ENCODE peak calls at places on chromosomes 12 and 14, in seven cellular contexts. One of them, this sample, is unnamed.
A peak's percentile ranks its signal among the peaks of the same experiment; 100 is the strongest.

GRCh38 chr12:68871899-68872298 is 61.1 kb downstream of the CPM start:
- DNase-seq in DMS153: no peak
- DNase-seq in GM10248: peak; percentile 27
- DNase-seq in LoVo: no peak
- DNase-seq in type B pancreatic cell: no peak
- DNase-seq in right cardiac atrium: no peak
- DNase-seq in GM19239: no peak
- DNase-seq in this sample: no peak

GRCh38 chr12:61870658-61871559 is 389.3 kb upstream of the USP15 start:
- DNase-seq in DMS153: no peak
- DNase-seq in GM10248: no peak
- DNase-seq in LoVo: no peak
- DNase-seq in type B pancreatic cell: no peak
- DNase-seq in right cardiac atrium: no peak
- DNase-seq in GM19239: no peak
- DNase-seq in this sample: no peak

GRCh38 chr12:122730215-122731014 is at the start of gene HCAR1:
- DNase-seq in DMS153: no peak
- DNase-seq in GM10248: no peak
- DNase-seq in LoVo: no peak
- DNase-seq in type B pancreatic cell: no peak
- DNase-seq in right cardiac atrium: no peak
- DNase-seq in GM19239: no peak
- DNase-seq in this sample: no peak

GRCh38 chr12:58443273-58443980 is 476.9 kb downstream of the LRIG3 start:
- DNase-seq in DMS153: no peak
- DNase-seq in GM10248: no peak
- DNase-seq in LoVo: peak; percentile 31
- DNase-seq in type B pancreatic cell: no peak
- DNase-seq in right cardiac atrium: no peak
- DNase-seq in GM19239: no peak
- DNase-seq in this sample: no peak

GRCh38 chr12:51419473-51420228 is 5.0 kb upstream of the SLC4A8 start:
- DNase-seq in DMS153: peak; percentile 82
- DNase-seq in GM10248: no peak
- DNase-seq in LoVo: no peak
- DNase-seq in type B pancreatic cell: no peak
- DNase-seq in right cardiac atrium: no peak
- DNase-seq in GM19239: no peak
- DNase-seq in this sample: no peak

GRCh38 chr12:123253606-123254459 is 17.8 kb downstream of the CDK2AP1 start:
- DNase-seq in DMS153: no peak
- DNase-seq in GM10248: no peak
- DNase-seq in LoVo: no peak
- DNase-seq in type B pancreatic cell: no peak
- DNase-seq in right cardiac atrium: peak; percentile 80
- DNase-seq in GM19239: no peak
- DNase-seq in this sample: no peak

GRCh38 chr12:51773145-51773869 is 75.2 kb downstream of the FIGNL2 start:
- DNase-seq in DMS153: no peak
- DNase-seq in GM10248: no peak
- DNase-seq in LoVo: peak; percentile 26
- DNase-seq in type B pancreatic cell: no peak
- DNase-seq in right cardiac atrium: no peak
- DNase-seq in GM19239: no peak
- DNase-seq in this sample: no peak

GRCh38 chr12:460301-461230 is 827 bp downstream of the B4GALNT3 start:
- DNase-seq in DMS153: no peak
- DNase-seq in GM10248: peak; percentile 50
- DNase-seq in LoVo: no peak
- DNase-seq in type B pancreatic cell: no peak
- DNase-seq in right cardiac atrium: peak; percentile 78
- DNase-seq in GM19239: peak; percentile 63
- DNase-seq in this sample: no peak

GRCh38 chr12:40525054-40525453 is 167.2 kb upstream of the CNTN1 start:
- DNase-seq in DMS153: no peak
- DNase-seq in GM10248: no peak
- DNase-seq in LoVo: no peak
- DNase-seq in type B pancreatic cell: no peak
- DNase-seq in right cardiac atrium: no peak
- DNase-seq in GM19239: no peak
- DNase-seq in this sample: no peak

GRCh38 chr14:72013606-72014129 is 81.4 kb downstream of the RGS6 start:
- DNase-seq in DMS153: no peak
- DNase-seq in GM10248: no peak
- DNase-seq in LoVo: no peak
- DNase-seq in type B pancreatic cell: no peak
- DNase-seq in right cardiac atrium: no peak
- DNase-seq in GM19239: no peak
- DNase-seq in this sample: no peak

GRCh38 chr14:55773984-55774581 is 194.1 kb downstream of the KTN1 start:
- DNase-seq in DMS153: no peak
- DNase-seq in GM10248: no peak
- DNase-seq in LoVo: no peak
- DNase-seq in type B pancreatic cell: no peak
- DNase-seq in right cardiac atrium: no peak
- DNase-seq in GM19239: no peak
- DNase-seq in this sample: no peak

GRCh38 chr12:132162508-132163031 is 18.3 kb downstream of the NOC4L start:
- DNase-seq in DMS153: no peak
- DNase-seq in GM10248: no peak
- DNase-seq in LoVo: no peak
- DNase-seq in type B pancreatic cell: no peak
- DNase-seq in right cardiac atrium: peak; percentile 63
- DNase-seq in GM19239: no peak
- DNase-seq in this sample: no peak

GRCh38 chr14:105107781-105108515 is 42.7 kb upstream of the GPR132 start:
- DNase-seq in DMS153: no peak
- DNase-seq in GM10248: no peak
- DNase-seq in LoVo: no peak
- DNase-seq in type B pancreatic cell: no peak
- DNase-seq in right cardiac atrium: no peak
- DNase-seq in GM19239: no peak
- DNase-seq in this sample: no peak

GRCh38 chr12:104057771-104058197 is 6.5 kb upstream of the HCFC2 start:
- DNase-seq in DMS153: no peak
- DNase-seq in GM10248: peak; percentile 27
- DNase-seq in LoVo: peak; percentile 31
- DNase-seq in type B pancreatic cell: no peak
- DNase-seq in right cardiac atrium: no peak
- DNase-seq in GM19239: no peak
- DNase-seq in this sample: no peak

GRCh38 chr14:99380402-99380801 is 100.3 kb downstream of the SETD3 start:
- DNase-seq in DMS153: no peak
- DNase-seq in GM10248: no peak
- DNase-seq in LoVo: no peak
- DNase-seq in type B pancreatic cell: no peak
- DNase-seq in right cardiac atrium: no peak
- DNase-seq in GM19239: no peak
- DNase-seq in this sample: no peak

GRCh38 chr12:503111-503761 is 43.5 kb downstream of the B4GALNT3 start:
- DNase-seq in DMS153: no peak
- DNase-seq in GM10248: no peak
- DNase-seq in LoVo: peak; percentile 97
- DNase-seq in type B pancreatic cell: no peak
- DNase-seq in right cardiac atrium: no peak
- DNase-seq in GM19239: no peak
- DNase-seq in this sample: peak; percentile 39

GRCh38 chr14:27186048-27186447 is 588.2 kb upstream of the NOVA1 start:
- DNase-seq in DMS153: no peak
- DNase-seq in GM10248: no peak
- DNase-seq in LoVo: no peak
- DNase-seq in type B pancreatic cell: no peak
- DNase-seq in right cardiac atrium: no peak
- DNase-seq in GM19239: no peak
- DNase-seq in this sample: no peak

GRCh38 chr12:119118625-119119024 is 60.1 kb upstream of the HSPB8 start:
- DNase-seq in DMS153: no peak
- DNase-seq in GM10248: no peak
- DNase-seq in LoVo: no peak
- DNase-seq in type B pancreatic cell: no peak
- DNase-seq in right cardiac atrium: no peak
- DNase-seq in GM19239: no peak
- DNase-seq in this sample: no peak

This sample was measured in NCI-H510A.